ENCODE peak calls at places on chromosomes 2 and 18, in four cellular contexts. K, S, D and V are unnamed samples. For H3K36me3, the result is how much of the 10 kb centered on the place peaks cover.

GRCh38 chr2:26300234-26300641 is 45.7 kb upstream of the SELENOI start:
- DNase-seq in K (no peak), S (peak), D (peak), V (no peak)

GRCh38 chr18:49625021-49625691 is 63.3 kb downstream of the LIPG start:
- DNase-seq in D (peak), S (no peak), K (peak), V (no peak)

GRCh38 chr2:66702251-66702745 is 267.4 kb downstream of the MEIS1 start:
- DNase-seq in D (no peak), S (no peak), K (no peak), V (no peak)

GRCh38 chr18:77000527-77000926 is 132.1 kb downstream of the MBP start:
- DNase-seq in D (peak), K (peak), S (peak), V (no peak)

GRCh38 chr2:203631068-203631757 is 75.2 kb upstream of the CD28 start:
- DNase-seq in K (peak), S (no peak), D (no peak), V (no peak)

GRCh38 chr2:64481665-64482064 is 27.7 kb downstream of the LGALSL start:
- DNase-seq in D (no peak), K (no peak), S (no peak), V (no peak)

GRCh38 chr18:79964330-79965118 is at the start of gene HSBP1L1:
- DNase-seq in K (peak), S (peak), D (no peak), V (no peak)

GRCh38 chr2:105455488-105455991 is 56.7 kb upstream of the FHL2 start:
- DNase-seq in S (peak), D (peak), K (peak), V (peak)

GRCh38 chr2:222257645-222258044 is 41.2 kb downstream of the PAX3 start:
- DNase-seq in S (no peak), K (no peak), D (no peak), V (no peak)

GRCh38 chr18:79962311-79962710 is 2.1 kb upstream of the HSBP1L1 start:
- DNase-seq in K (peak), D (peak), S (no peak), V (peak)

GRCh38 chr2:218384975-218385374 is 2.9 kb downstream of the SLC11A1 start:
- DNase-seq in K (no peak), S (no peak), D (no peak), V (no peak)

GRCh38 chr2:217901400-217901799 is 101.4 kb downstream of the TNS1 start:
- DNase-seq in K (no peak), S (no peak), D (no peak), V (no peak)

GRCh38 chr2:43609304-43609883 is 13.6 kb upstream of the THADA start:
- DNase-seq in D (peak), S (no peak), K (peak), V (no peak)

GRCh38 chr2:118186110-118186857 is 98.0 kb downstream of the INSIG2 start:
- DNase-seq in S (peak), K (peak), D (peak), V (peak)

GRCh38 chr18:50447102-50447501 is 72.3 kb downstream of the SKA1 start:
- DNase-seq in D (no peak), K (no peak), S (no peak), V (no peak)

GRCh38 chr2:163664610-163665009 is 71.2 kb downstream of the FIGN start:
- DNase-seq in K (peak), S (no peak), D (peak), V (no peak)

GRCh38 chr2:130972410-130972809 is 120.8 kb downstream of the FAM168B start:
- DNase-seq in D (no peak), K (peak), S (no peak), V (no peak)

GRCh38 chr2:72138921-72139381 is 8.7 kb downstream of the CYP26B1 start:
- DNase-seq in D (no peak), K (no peak), S (no peak), V (peak)

GRCh38 chr18:46393961-46394360 is 263.1 kb downstream of the LOXHD1 start:
- DNase-seq in K (no peak), S (no peak), D (no peak), V (no peak)

GRCh38 chr18:72840109-72840508 is 27.7 kb downstream of the NETO1 start:
- DNase-seq in K (no peak), S (no peak), D (no peak), V (no peak)

GRCh38 chr2:88161446-88161845 is 8.7 kb upstream of the THNSL2 start:
- DNase-seq in S (no peak), K (no peak), D (no peak), V (no peak)

GRCh38 chr2:1544478-1545069 is 131.3 kb downstream of the TPO start:
- DNase-seq in D (peak), S (no peak), K (peak), V (peak)

GRCh38 chr2:239184968-239185903 is 215.6 kb downstream of the HDAC4 start:
- DNase-seq in S (peak), D (no peak), K (no peak), V (no peak)

GRCh38 chr2:170052151-170052550 is 125.8 kb upstream of the MYO3B start:
- DNase-seq in K (peak), D (peak), S (no peak), V (no peak)

GRCh38 chr2:227472265-227473018 is 486 bp downstream of the AGFG1 start:
- DNase-seq in S (peak), K (peak), D (no peak), V (peak)

GRCh38 chr2:10284108-10284870 is 18.4 kb upstream of the HPCAL1 start:
- DNase-seq in K (no peak), S (no peak), D (no peak), V (no peak)

GRCh38 chr18:36333418-36333817 is 35.9 kb downstream of the FHOD3 start:
- DNase-seq in K (no peak), S (no peak), D (peak), V (no peak)

GRCh38 chr2:46025683-46026082 is 271.5 kb upstream of the EPAS1 start:
- DNase-seq in S (no peak), D (no peak), K (no peak), V (no peak)
- H3K36me3 ChIP-seq in S (under half), D (under half), K (under half), V (under half)

GRCh38 chr2:121442889-121443288 is 87.8 kb upstream of the RNU4ATAC start:
- DNase-seq in K (no peak), D (no peak), S (no peak), V (no peak)
- H3K36me3 ChIP-seq in K (under half), D (under half), S (half or more), V (under half)

GRCh38 chr2:3433339-3433699 is 53.8 kb downstream of the TRAPPC12 start:
- DNase-seq in D (no peak), S (no peak), K (no peak), V (no peak)
- H3K36me3 ChIP-seq in D (under half), S (half or more), K (under half), V (under half)

DNA sequence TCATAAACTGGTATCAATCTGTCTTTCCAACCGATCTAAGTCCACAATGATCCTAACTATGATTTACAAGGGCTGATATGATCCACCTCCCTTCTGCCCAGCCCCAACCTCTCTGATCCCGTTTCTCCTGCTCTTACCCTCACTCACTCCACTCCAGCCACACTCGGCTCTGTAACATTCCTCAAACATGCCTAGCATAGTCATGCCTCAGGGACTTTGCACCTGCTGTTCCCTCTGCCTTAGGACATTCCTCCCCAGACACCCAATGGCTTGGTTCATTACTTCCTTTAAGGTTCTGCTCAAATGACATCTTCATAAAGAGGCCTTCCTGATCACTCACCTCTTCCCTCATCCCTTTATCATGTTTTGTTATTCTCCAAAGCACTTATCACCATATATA is 9.2 kb downstream of the DUSP11 start:
- DNase-seq in K (no peak), D (no peak), S (no peak), V (no peak)
- H3K36me3 ChIP-seq in K (half or more), D (under half), S (half or more), V (half or more)

GRCh38 chr2:47056875-47057731 is 98.0 kb downstream of the STPG4 start:
- DNase-seq in D (no peak), S (no peak), K (no peak), V (peak)
- H3K36me3 ChIP-seq in D (under half), S (under half), K (under half), V (under half)

GRCh38 chr2:236976271-236977120 is 109.2 kb upstream of the COPS8 start:
- DNase-seq in S (no peak), D (no peak), K (no peak), V (no peak)
- H3K36me3 ChIP-seq in S (under half), D (under half), K (under half), V (under half)

GRCh38 chr2:52054824-52055223 is 1022.9 kb upstream of the NRXN1 start:
- DNase-seq in D (no peak), S (no peak), K (no peak), V (no peak)
- H3K36me3 ChIP-seq in D (under half), S (under half), K (under half), V (under half)